ENCODE peak calls at places on chromosomes 11 and 22, in ten cellular contexts. D, R, J, M, S, N, Y, A, H and B are unnamed samples. For H3K4me1, the result is how much of the 10 kb centered on the place peaks cover.

GRCh38 chr22:45987462-45987861 is 10.5 kb upstream of the WNT7B start:
- DNase-seq in N (no peak), J (no peak), R (no peak), D (no peak), S (no peak), H (no peak), A (no peak), Y (no peak), M (no peak), B (no peak)

GRCh38 chr22:30243671-30244465 is 2.7 kb downstream of the LIF start:
- DNase-seq in S (no peak), N (no peak), A (no peak), D (no peak), J (no peak), R (no peak), H (no peak), Y (no peak), M (no peak), B (no peak)

GRCh38 chr11:62574363-62575057 is 819 bp upstream of the EEF1G start:
- DNase-seq in M (peak), R (no peak), J (peak), A (peak), H (peak), D (peak), N (no peak), Y (no peak), S (peak), B (no peak)

GRCh38 chr22:30251661-30252226 is 5.2 kb upstream of the LIF start:
- DNase-seq in S (no peak), Y (no peak), A (peak), J (no peak), H (no peak), D (peak), R (peak), M (no peak), N (no peak), B (no peak)

GRCh38 chr11:65290448-65291165 is 24.1 kb upstream of the CDC42EP2 start:
- DNase-seq in M (peak), A (peak), J (peak), H (peak), D (peak), R (peak), Y (no peak), N (no peak), S (peak), B (peak)

GRCh38 chr11:57937431-57937830 is 86.2 kb upstream of the OR9Q1 start:
- DNase-seq in S (no peak), D (no peak), R (no peak), H (no peak), A (no peak), Y (no peak), M (no peak), N (no peak), J (no peak), B (no peak)

GRCh38 chr11:37946155-37946766 is 1348.2 kb upstream of the RAG2 start:
- DNase-seq in H (peak), S (peak), Y (peak), D (peak), A (peak), M (no peak), J (no peak), N (peak), R (peak), B (no peak)

GRCh38 chr11:76251576-76251975 is 45.3 kb upstream of the WNT11 start:
- DNase-seq in S (peak), M (no peak), D (peak), Y (no peak), H (no peak), R (no peak), N (no peak), A (no peak), J (no peak), B (no peak)

GRCh38 chr11:9977554-9977953 is 313.7 kb downstream of the SWAP70 start:
- DNase-seq in N (no peak), S (no peak), A (no peak), D (no peak), J (no peak), M (no peak), Y (no peak), R (no peak), H (no peak), B (no peak)

GRCh38 chr11:130780437-130780836 is 135.8 kb downstream of the SNX19 start:
- DNase-seq in M (no peak), D (no peak), S (no peak), A (no peak), Y (no peak), N (no peak), J (no peak), H (no peak), R (no peak), B (no peak)

GRCh38 chr11:70661763-70662501 is 263.6 kb downstream of the CTTN start:
- DNase-seq in S (no peak), R (peak), M (no peak), D (peak), J (no peak), N (no peak), A (peak), H (no peak), Y (no peak), B (no peak)

GRCh38 chr22:33492210-33492651 is 428.0 kb downstream of the LARGE1 start:
- DNase-seq in R (peak), J (no peak), A (no peak), M (no peak), D (peak), S (no peak), H (no peak), Y (no peak), N (no peak), B (no peak)

GRCh38 chr11:116170526-116171120 is 602.2 kb downstream of the BUD13 start:
- DNase-seq in H (peak), D (no peak), J (no peak), R (no peak), N (no peak), Y (no peak), M (no peak), S (no peak), A (no peak), B (no peak)

GRCh38 chr11:69890476-69890875 is 71.3 kb upstream of the FGF3 start:
- DNase-seq in R (no peak), M (no peak), N (no peak), J (no peak), A (no peak), S (no peak), H (no peak), Y (no peak), D (no peak), B (no peak)

DNA sequence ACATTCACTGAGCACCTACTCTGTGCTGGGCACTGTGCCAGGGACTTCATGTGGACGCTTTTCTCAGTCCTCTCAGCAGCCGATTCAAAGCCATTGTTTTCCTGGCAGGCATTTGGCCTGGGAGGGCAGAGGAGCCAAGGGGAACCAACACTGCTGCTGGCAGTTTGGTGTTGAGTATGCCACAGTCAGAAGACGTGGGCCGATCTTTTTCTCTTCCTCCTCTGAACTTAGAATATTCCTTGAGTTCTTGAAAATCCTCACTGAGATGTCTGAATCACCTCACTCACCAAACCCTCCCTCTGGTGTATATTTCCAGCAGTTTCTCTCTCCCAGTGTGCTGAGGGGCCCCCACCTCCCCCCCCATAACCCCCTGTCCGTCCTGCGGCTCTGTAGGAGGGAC is 114.5 kb upstream of the CRYBB3 start:
- DNase-seq in A (no peak), H (no peak), Y (no peak), N (no peak), M (no peak), J (no peak), R (no peak), D (no peak), S (no peak), B (no peak)
- H3K4me1 ChIP-seq in A (under half), H (under half), Y (under half), N (under half), M (under half), J (under half), R (under half), D (under half), S (under half), B (under half)

GRCh38 chr22:40239345-40239683 is 61.6 kb downstream of the TNRC6B start:
- DNase-seq in H (no peak), J (no peak), M (no peak), R (no peak), N (no peak), S (no peak), D (no peak), A (no peak), Y (no peak), B (no peak)
- H3K4me1 ChIP-seq in H (under half), J (under half), M (under half), R (under half), N (under half), S (under half), D (under half), A (under half), Y (under half), B (under half)

GRCh38 chr11:119089319-119089718 is 4.6 kb downstream of the HMBS start:
- DNase-seq in J (no peak), H (no peak), R (no peak), Y (no peak), S (no peak), M (no peak), D (no peak), N (no peak), A (no peak), B (no peak)

GRCh38 chr11:119085523-119085878 is 820 bp downstream of the HMBS start:
- DNase-seq in D (no peak), R (no peak), J (no peak), S (no peak), M (no peak), Y (no peak), H (peak), N (no peak), A (no peak), B (no peak)

GRCh38 chr11:119081682-119082081 is 3.0 kb upstream of the HMBS start:
- DNase-seq in Y (no peak), S (no peak), H (no peak), A (no peak), M (no peak), R (no peak), N (no peak), D (no peak), J (no peak), B (no peak)

GRCh38 chr11:119087747-119088241 is 3.1 kb downstream of the HMBS start:
- DNase-seq in N (no peak), A (no peak), J (no peak), S (no peak), Y (no peak), D (no peak), H (no peak), R (no peak), M (no peak), B (no peak)

GRCh38 chr11:119084663-119085522 is at the start of gene HMBS:
- DNase-seq in N (peak), H (peak), D (peak), A (peak), J (peak), R (peak), M (peak), Y (peak), S (peak), B (peak)
- H3K4me1 ChIP-seq in N (under half), H (under half), D (under half), A (under half), J (under half), R (under half), M (under half), Y (under half), S (under half), B (under half)

GRCh38 chr11:122022646-122023045 is 93.4 kb downstream of the BLID start:
- DNase-seq in R (no peak), S (no peak), H (no peak), J (no peak), D (peak), Y (no peak), A (no peak), M (no peak), N (no peak), B (no peak)

GRCh38 chr11:122020902-122021301 is 95.1 kb downstream of the BLID start:
- DNase-seq in M (no peak), J (no peak), N (peak), Y (no peak), S (no peak), D (no peak), A (peak), R (peak), H (no peak), B (no peak)

GRCh38 chr11:122024278-122024677 is 91.7 kb downstream of the BLID start:
- DNase-seq in H (no peak), R (no peak), N (no peak), D (no peak), S (no peak), Y (no peak), M (no peak), J (no peak), A (no peak), B (no peak)

GRCh38 chr11:122023614-122024250 is 92.3 kb downstream of the BLID start:
- DNase-seq in J (no peak), M (no peak), N (no peak), D (peak), A (no peak), S (no peak), H (no peak), Y (no peak), R (no peak), B (no peak)

DNA sequence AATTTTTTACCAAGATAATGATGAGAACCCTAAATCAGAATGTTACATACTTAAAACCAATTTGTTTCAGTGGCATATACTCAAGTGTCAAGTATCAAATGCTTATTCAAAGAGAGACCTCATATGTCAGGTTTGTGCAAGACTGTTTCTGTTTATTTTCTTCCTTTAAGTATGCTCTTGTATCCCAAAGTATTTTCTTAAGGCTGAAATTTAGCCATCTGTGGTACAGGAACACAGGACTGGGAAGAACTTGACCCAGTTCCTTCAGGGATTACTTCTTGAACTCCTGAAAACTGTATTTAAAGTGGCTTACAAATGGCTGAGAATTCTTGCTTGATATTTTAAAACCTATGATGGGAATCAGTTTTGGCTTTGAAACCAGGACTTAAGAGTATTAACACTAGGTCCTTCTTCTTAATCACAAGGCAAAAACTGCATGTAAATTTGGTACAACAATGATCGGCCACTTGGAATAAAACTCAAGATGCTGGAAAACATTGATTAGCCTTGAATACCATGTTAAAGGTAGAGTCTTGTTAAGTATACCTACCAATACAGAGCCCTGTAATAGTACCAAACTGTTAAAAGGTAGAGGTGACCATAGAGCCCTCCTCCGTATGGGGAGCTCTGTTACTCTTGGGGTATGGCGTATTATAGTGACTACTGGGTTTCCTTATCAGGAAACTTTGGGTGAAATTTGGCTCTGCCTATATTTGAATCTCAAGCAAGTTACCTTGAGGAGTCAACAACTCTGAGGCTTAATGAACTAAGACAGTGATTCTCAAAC is 95.9 kb downstream of the BLID start:
- DNase-seq in J (no peak), R (no peak), D (peak), M (no peak), A (no peak), S (no peak), Y (no peak), H (no peak), N (no peak), B (no peak)
- H3K4me1 ChIP-seq in J (under half), R (under half), D (under half), M (under half), A (under half), S (under half), Y (under half), H (under half), N (under half), B (under half)

GRCh38 chr22:40331706-40332105 is 14.6 kb upstream of the ADSL start:
- DNase-seq in J (no peak), D (no peak), R (no peak), M (no peak), S (no peak), Y (no peak), A (no peak), H (no peak), N (no peak), B (no peak)

GRCh38 chr22:40329021-40329456 is 17.3 kb upstream of the ADSL start:
- DNase-seq in R (no peak), H (no peak), D (no peak), M (no peak), Y (no peak), A (no peak), N (no peak), S (no peak), J (no peak), B (no peak)

GRCh38 chr22:40328551-40328950 is 17.7 kb upstream of the ADSL start:
- DNase-seq in H (no peak), D (no peak), Y (no peak), A (no peak), M (no peak), S (no peak), J (no peak), N (no peak), R (no peak), B (no peak)

GRCh38 chr22:40326905-40327735 is 19.2 kb upstream of the ADSL start:
- DNase-seq in A (peak), J (no peak), R (peak), S (no peak), N (no peak), H (no peak), Y (no peak), M (no peak), D (no peak), B (no peak)

DNA sequence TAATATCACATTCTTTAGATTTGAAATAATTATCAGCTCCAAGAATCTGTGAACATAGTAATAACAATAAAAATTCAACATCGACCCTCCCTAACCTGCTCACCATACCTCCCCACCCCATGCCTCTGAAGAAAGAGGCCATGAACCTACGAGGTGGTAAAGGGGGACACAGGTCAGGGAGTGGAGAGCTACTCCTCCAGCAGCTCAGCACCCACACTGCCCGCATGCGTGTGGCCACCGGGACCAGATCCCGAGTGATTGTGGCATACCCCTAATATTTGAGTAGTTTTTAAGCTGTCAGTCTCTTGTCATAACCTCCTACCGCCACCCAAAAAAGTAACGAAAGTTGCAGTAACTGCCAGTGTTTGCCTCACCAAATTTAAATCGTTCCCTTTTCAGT is 16.8 kb upstream of the ADSL start:
- DNase-seq in Y (no peak), S (no peak), H (no peak), D (no peak), J (no peak), A (no peak), M (no peak), N (no peak), R (no peak), B (no peak)
- H3K4me1 ChIP-seq in Y (under half), S (under half), H (under half), D (under half), J (under half), A (under half), M (under half), N (under half), R (under half), B (under half)

GRCh38 chr11:35159111-35159510 is 20.1 kb downstream of the CD44 start:
- DNase-seq in D (no peak), Y (no peak), R (no peak), A (no peak), S (no peak), H (no peak), J (no peak), N (no peak), M (no peak), B (no peak)
- H3K4me1 ChIP-seq in D (half or more), Y (half or more), R (under half), A (under half), S (half or more), H (under half), J (under half), N (under half), M (half or more), B (under half)

DNA sequence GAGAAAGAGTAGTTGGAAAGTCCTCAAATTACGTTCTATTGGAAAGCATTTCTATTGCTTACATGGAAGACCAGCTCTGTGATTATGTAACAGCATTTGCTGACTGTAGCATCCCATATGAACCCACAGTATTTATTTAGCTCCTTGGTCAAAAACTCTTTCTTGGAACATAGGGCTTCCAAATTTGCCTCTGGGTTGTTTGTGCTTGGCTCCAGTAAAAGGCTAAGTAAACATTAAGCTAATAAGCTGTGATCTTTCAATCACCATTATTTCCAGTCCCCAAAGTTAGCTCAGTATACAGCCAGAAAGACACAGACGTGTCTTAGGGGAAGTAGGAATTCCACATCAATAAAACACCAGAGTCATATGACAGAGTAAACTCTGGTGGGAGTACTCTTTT is 668.8 kb downstream of the DLG2 start:
- DNase-seq in J (no peak), D (no peak), R (no peak), H (no peak), A (no peak), N (no peak), M (no peak), Y (no peak), S (no peak), B (no peak)
- H3K4me1 ChIP-seq in J (under half), D (under half), R (under half), H (under half), A (under half), N (under half), M (under half), Y (under half), S (under half), B (under half)

GRCh38 chr22:50266994-50267393 is 3.2 kb downstream of the MAPK11 start:
- DNase-seq in H (no peak), M (no peak), N (no peak), J (no peak), D (no peak), A (no peak), Y (no peak), R (no peak), S (no peak), B (peak)
- H3K4me1 ChIP-seq in H (under half), M (under half), N (under half), J (under half), D (under half), A (under half), Y (under half), R (under half), S (under half), B (half or more)